ENCODE peak calls at places on chromosomes 11 and 22, in eight cellular contexts. One of them, this sample, is unnamed.

GRCh38 chr22:25021976-25022711 is 69.6 kb downstream of the KIAA1671 start:
- DNase-seq in globus pallidus: no peak
- DNase-seq in stimulated activated CD4-positive, alpha-beta T cell treated with anti-CD3 and anti-CD28 coated beads, Interleukin-4, amount 100 ng/mL, for 1 hour: no peak
- DNase-seq in ACHN: no peak
- DNase-seq in fibroblast of the aortic adventitia: no peak
- DNase-seq in WTC11: no peak
- DNase-seq in putamen: no peak
- DNase-seq in HuH-7.5: no peak
- DNase-seq in this sample: no peak

GRCh38 chr11:66906077-66906929 is 49.4 kb downstream of the LRFN4 start:
- DNase-seq in ACHN: no peak
- DNase-seq in stimulated activated CD4-positive, alpha-beta T cell treated with anti-CD3 and anti-CD28 coated beads, Interleukin-4, amount 100 ng/mL, for 1 hour: no peak
- DNase-seq in putamen: no peak
- DNase-seq in fibroblast of the aortic adventitia: peak
- DNase-seq in HuH-7.5: peak
- DNase-seq in globus pallidus: no peak
- DNase-seq in WTC11: no peak
- DNase-seq in this sample: no peak

GRCh38 chr11:69007978-69008381 is 5.1 kb downstream of the MRGPRF start:
- DNase-seq in stimulated activated CD4-positive, alpha-beta T cell treated with anti-CD3 and anti-CD28 coated beads, Interleukin-4, amount 100 ng/mL, for 1 hour: no peak
- DNase-seq in WTC11: no peak
- DNase-seq in ACHN: no peak
- DNase-seq in globus pallidus: no peak
- DNase-seq in putamen: no peak
- DNase-seq in HuH-7.5: peak
- DNase-seq in fibroblast of the aortic adventitia: peak
- DNase-seq in this sample: peak

GRCh38 chr11:58796333-58797049 is 48.0 kb downstream of the GLYATL2 start:
- DNase-seq in HuH-7.5: no peak
- DNase-seq in fibroblast of the aortic adventitia: no peak
- DNase-seq in putamen: peak
- DNase-seq in ACHN: no peak
- DNase-seq in globus pallidus: peak
- DNase-seq in WTC11: peak
- DNase-seq in stimulated activated CD4-positive, alpha-beta T cell treated with anti-CD3 and anti-CD28 coated beads, Interleukin-4, amount 100 ng/mL, for 1 hour: no peak
- DNase-seq in this sample: peak

GRCh38 chr11:74966651-74967050 is 17.6 kb downstream of the SPCS2 start:
- DNase-seq in stimulated activated CD4-positive, alpha-beta T cell treated with anti-CD3 and anti-CD28 coated beads, Interleukin-4, amount 100 ng/mL, for 1 hour: no peak
- DNase-seq in putamen: no peak
- DNase-seq in fibroblast of the aortic adventitia: no peak
- DNase-seq in HuH-7.5: no peak
- DNase-seq in globus pallidus: no peak
- DNase-seq in ACHN: peak
- DNase-seq in WTC11: no peak
- DNase-seq in this sample: peak

GRCh38 chr22:31496735-31497146 is 405 bp downstream of the SFI1 start:
- DNase-seq in WTC11: no peak
- DNase-seq in stimulated activated CD4-positive, alpha-beta T cell treated with anti-CD3 and anti-CD28 coated beads, Interleukin-4, amount 100 ng/mL, for 1 hour: peak
- DNase-seq in globus pallidus: no peak
- DNase-seq in putamen: no peak
- DNase-seq in fibroblast of the aortic adventitia: peak
- DNase-seq in ACHN: peak
- DNase-seq in HuH-7.5: no peak
- DNase-seq in this sample: no peak

GRCh38 chr22:37193629-37194191 is 5.7 kb upstream of the C1QTNF6 start:
- DNase-seq in putamen: no peak
- DNase-seq in stimulated activated CD4-positive, alpha-beta T cell treated with anti-CD3 and anti-CD28 coated beads, Interleukin-4, amount 100 ng/mL, for 1 hour: no peak
- DNase-seq in globus pallidus: peak
- DNase-seq in ACHN: no peak
- DNase-seq in fibroblast of the aortic adventitia: no peak
- DNase-seq in HuH-7.5: no peak
- DNase-seq in WTC11: no peak
- DNase-seq in this sample: no peak

GRCh38 chr22:17483670-17484372 is 79.5 kb upstream of the SLC25A18 start:
- DNase-seq in putamen: no peak
- DNase-seq in fibroblast of the aortic adventitia: no peak
- DNase-seq in ACHN: peak
- DNase-seq in HuH-7.5: peak
- DNase-seq in stimulated activated CD4-positive, alpha-beta T cell treated with anti-CD3 and anti-CD28 coated beads, Interleukin-4, amount 100 ng/mL, for 1 hour: no peak
- DNase-seq in WTC11: no peak
- DNase-seq in globus pallidus: no peak
- DNase-seq in this sample: no peak

GRCh38 chr11:7384691-7385090 is 100.6 kb upstream of the OLFML1 start:
- DNase-seq in HuH-7.5: no peak
- DNase-seq in WTC11: no peak
- DNase-seq in stimulated activated CD4-positive, alpha-beta T cell treated with anti-CD3 and anti-CD28 coated beads, Interleukin-4, amount 100 ng/mL, for 1 hour: no peak
- DNase-seq in ACHN: no peak
- DNase-seq in globus pallidus: no peak
- DNase-seq in putamen: no peak
- DNase-seq in fibroblast of the aortic adventitia: no peak
- DNase-seq in this sample: no peak

GRCh38 chr22:48277868-48278581 is 1515.6 kb downstream of the TBC1D22A start:
- DNase-seq in fibroblast of the aortic adventitia: no peak
- DNase-seq in putamen: peak
- DNase-seq in stimulated activated CD4-positive, alpha-beta T cell treated with anti-CD3 and anti-CD28 coated beads, Interleukin-4, amount 100 ng/mL, for 1 hour: no peak
- DNase-seq in globus pallidus: peak
- DNase-seq in HuH-7.5: no peak
- DNase-seq in WTC11: no peak
- DNase-seq in ACHN: no peak
- DNase-seq in this sample: peak

GRCh38 chr11:64888761-64889511 is 10.5 kb upstream of the EHD1 start:
- DNase-seq in ACHN: peak
- DNase-seq in fibroblast of the aortic adventitia: peak
- DNase-seq in WTC11: no peak
- DNase-seq in HuH-7.5: no peak
- DNase-seq in globus pallidus: no peak
- DNase-seq in putamen: no peak
- DNase-seq in stimulated activated CD4-positive, alpha-beta T cell treated with anti-CD3 and anti-CD28 coated beads, Interleukin-4, amount 100 ng/mL, for 1 hour: no peak
- DNase-seq in this sample: no peak

GRCh38 chr11:22539851-22540376 is 85.7 kb downstream of the FANCF start:
- DNase-seq in putamen: peak
- DNase-seq in ACHN: peak
- DNase-seq in stimulated activated CD4-positive, alpha-beta T cell treated with anti-CD3 and anti-CD28 coated beads, Interleukin-4, amount 100 ng/mL, for 1 hour: no peak
- DNase-seq in globus pallidus: peak
- DNase-seq in fibroblast of the aortic adventitia: peak
- DNase-seq in HuH-7.5: no peak
- DNase-seq in WTC11: no peak
- DNase-seq in this sample: peak

GRCh38 chr11:43984519-43985385 is 42.3 kb downstream of the C11orf96 start:
- DNase-seq in HuH-7.5: peak
- DNase-seq in globus pallidus: no peak
- DNase-seq in ACHN: peak
- DNase-seq in stimulated activated CD4-positive, alpha-beta T cell treated with anti-CD3 and anti-CD28 coated beads, Interleukin-4, amount 100 ng/mL, for 1 hour: no peak
- DNase-seq in fibroblast of the aortic adventitia: no peak
- DNase-seq in putamen: no peak
- DNase-seq in WTC11: no peak
- DNase-seq in this sample: no peak

GRCh38 chr22:31346733-31347250 is 646 bp upstream of the PATZ1 start:
- DNase-seq in HuH-7.5: peak
- DNase-seq in ACHN: peak
- DNase-seq in WTC11: no peak
- DNase-seq in stimulated activated CD4-positive, alpha-beta T cell treated with anti-CD3 and anti-CD28 coated beads, Interleukin-4, amount 100 ng/mL, for 1 hour: peak
- DNase-seq in putamen: no peak
- DNase-seq in fibroblast of the aortic adventitia: peak
- DNase-seq in globus pallidus: peak
- DNase-seq in this sample: peak

This sample was measured in astrocyte of the hippocampus.